ENCODE peak calls at places on chromosomes 4 and X, in seven cellular contexts. One of them, this sample, is unnamed.

GRCh38 chr4:1296324-1297022 is 6.8 kb downstream of the MAEA start:
- DNase-seq in activated naive CD8-positive, alpha-beta T cell treated with anti-CD3 and anti-CD28 coated beads, Interleukin-2, amount 50 U/mL, for 16 hours: no peak
- DNase-seq in foreskin fibroblast: no peak
- DNase-seq in GM04503: no peak
- DNase-seq in NCI-H2081: no peak
- DNase-seq in GM03348: no peak
- DNase-seq in iris pigment epithelial cell: no peak
- DNase-seq in this sample: no peak

GRCh38 chr4:149589826-149590225 is 225.8 kb downstream of the IQCM start:
- DNase-seq in activated naive CD8-positive, alpha-beta T cell treated with anti-CD3 and anti-CD28 coated beads, Interleukin-2, amount 50 U/mL, for 16 hours: no peak
- DNase-seq in GM03348: no peak
- DNase-seq in foreskin fibroblast: no peak
- DNase-seq in NCI-H2081: no peak
- DNase-seq in GM04503: no peak
- DNase-seq in iris pigment epithelial cell: no peak
- DNase-seq in this sample: no peak

GRCh38 chrX:20140410-20140809 is 1.2 kb downstream of the EIF1AX start:
- DNase-seq in NCI-H2081: no peak
- DNase-seq in foreskin fibroblast: no peak
- DNase-seq in iris pigment epithelial cell: no peak
- DNase-seq in GM03348: no peak
- DNase-seq in activated naive CD8-positive, alpha-beta T cell treated with anti-CD3 and anti-CD28 coated beads, Interleukin-2, amount 50 U/mL, for 16 hours: no peak
- DNase-seq in GM04503: no peak
- DNase-seq in this sample: no peak

GRCh38 chrX:28659269-28659668 is 72.0 kb downstream of the IL1RAPL1 start:
- DNase-seq in activated naive CD8-positive, alpha-beta T cell treated with anti-CD3 and anti-CD28 coated beads, Interleukin-2, amount 50 U/mL, for 16 hours: no peak
- DNase-seq in NCI-H2081: no peak
- DNase-seq in iris pigment epithelial cell: no peak
- DNase-seq in GM03348: no peak
- DNase-seq in foreskin fibroblast: no peak
- DNase-seq in GM04503: no peak
- DNase-seq in this sample: no peak

GRCh38 chr4:85777908-85778808 is 303.2 kb downstream of the ARHGAP24 start:
- DNase-seq in GM03348: no peak
- DNase-seq in GM04503: no peak
- DNase-seq in foreskin fibroblast: peak
- DNase-seq in iris pigment epithelial cell: peak
- DNase-seq in activated naive CD8-positive, alpha-beta T cell treated with anti-CD3 and anti-CD28 coated beads, Interleukin-2, amount 50 U/mL, for 16 hours: no peak
- DNase-seq in NCI-H2081: no peak
- DNase-seq in this sample: peak

GRCh38 chr4:25283948-25284347 is 28.6 kb upstream of the ZCCHC4 start:
- DNase-seq in NCI-H2081: no peak
- DNase-seq in foreskin fibroblast: no peak
- DNase-seq in activated naive CD8-positive, alpha-beta T cell treated with anti-CD3 and anti-CD28 coated beads, Interleukin-2, amount 50 U/mL, for 16 hours: no peak
- DNase-seq in iris pigment epithelial cell: no peak
- DNase-seq in GM03348: no peak
- DNase-seq in GM04503: no peak
- DNase-seq in this sample: no peak

GRCh38 chrX:63506320-63506719 is 155.2 kb upstream of the SPIN4 start:
- DNase-seq in foreskin fibroblast: peak
- DNase-seq in NCI-H2081: no peak
- DNase-seq in activated naive CD8-positive, alpha-beta T cell treated with anti-CD3 and anti-CD28 coated beads, Interleukin-2, amount 50 U/mL, for 16 hours: no peak
- DNase-seq in iris pigment epithelial cell: peak
- DNase-seq in GM04503: no peak
- DNase-seq in GM03348: peak
- DNase-seq in this sample: peak

GRCh38 chrX:40281341-40282005 is 183.7 kb upstream of the BCOR start:
- DNase-seq in foreskin fibroblast: no peak
- DNase-seq in iris pigment epithelial cell: no peak
- DNase-seq in activated naive CD8-positive, alpha-beta T cell treated with anti-CD3 and anti-CD28 coated beads, Interleukin-2, amount 50 U/mL, for 16 hours: no peak
- DNase-seq in GM03348: no peak
- DNase-seq in NCI-H2081: no peak
- DNase-seq in GM04503: no peak
- DNase-seq in this sample: no peak

GRCh38 chr4:37706032-37706431 is 19.9 kb upstream of the RELL1 start:
- DNase-seq in foreskin fibroblast: no peak
- DNase-seq in GM04503: no peak
- DNase-seq in NCI-H2081: no peak
- DNase-seq in activated naive CD8-positive, alpha-beta T cell treated with anti-CD3 and anti-CD28 coated beads, Interleukin-2, amount 50 U/mL, for 16 hours: no peak
- DNase-seq in iris pigment epithelial cell: no peak
- DNase-seq in GM03348: no peak
- DNase-seq in this sample: no peak

GRCh38 chrX:48754124-48754667 is 7.4 kb upstream of the GLOD5 start:
- DNase-seq in activated naive CD8-positive, alpha-beta T cell treated with anti-CD3 and anti-CD28 coated beads, Interleukin-2, amount 50 U/mL, for 16 hours: no peak
- DNase-seq in GM03348: no peak
- DNase-seq in iris pigment epithelial cell: no peak
- DNase-seq in foreskin fibroblast: no peak
- DNase-seq in GM04503: no peak
- DNase-seq in NCI-H2081: no peak
- DNase-seq in this sample: no peak

GRCh38 chrX:128335671-128336070 is 283.5 kb upstream of the ACTRT1 start:
- DNase-seq in activated naive CD8-positive, alpha-beta T cell treated with anti-CD3 and anti-CD28 coated beads, Interleukin-2, amount 50 U/mL, for 16 hours: no peak
- DNase-seq in foreskin fibroblast: no peak
- DNase-seq in iris pigment epithelial cell: no peak
- DNase-seq in NCI-H2081: no peak
- DNase-seq in GM04503: no peak
- DNase-seq in GM03348: no peak
- DNase-seq in this sample: no peak

GRCh38 chr4:109574931-109575804 is 15.1 kb downstream of the MCUB start:
- DNase-seq in activated naive CD8-positive, alpha-beta T cell treated with anti-CD3 and anti-CD28 coated beads, Interleukin-2, amount 50 U/mL, for 16 hours: no peak
- DNase-seq in iris pigment epithelial cell: no peak
- DNase-seq in foreskin fibroblast: no peak
- DNase-seq in GM04503: no peak
- DNase-seq in GM03348: no peak
- DNase-seq in NCI-H2081: no peak
- DNase-seq in this sample: no peak

GRCh38 chr4:108030332-108030731 is 40.6 kb downstream of the HADH start:
- DNase-seq in iris pigment epithelial cell: peak
- DNase-seq in GM04503: peak
- DNase-seq in foreskin fibroblast: peak
- DNase-seq in activated naive CD8-positive, alpha-beta T cell treated with anti-CD3 and anti-CD28 coated beads, Interleukin-2, amount 50 U/mL, for 16 hours: peak
- DNase-seq in NCI-H2081: no peak
- DNase-seq in GM03348: peak
- DNase-seq in this sample: peak

GRCh38 chr4:165537028-165537648 is 158.3 kb downstream of the CPE start:
- DNase-seq in NCI-H2081: peak
- DNase-seq in GM03348: peak
- DNase-seq in activated naive CD8-positive, alpha-beta T cell treated with anti-CD3 and anti-CD28 coated beads, Interleukin-2, amount 50 U/mL, for 16 hours: no peak
- DNase-seq in foreskin fibroblast: peak
- DNase-seq in iris pigment epithelial cell: peak
- DNase-seq in GM04503: peak
- DNase-seq in this sample: peak

GRCh38 chr4:183634086-183634485 is 24.9 kb downstream of the RWDD4 start:
- DNase-seq in GM04503: no peak
- DNase-seq in iris pigment epithelial cell: no peak
- DNase-seq in GM03348: peak
- DNase-seq in foreskin fibroblast: peak
- DNase-seq in activated naive CD8-positive, alpha-beta T cell treated with anti-CD3 and anti-CD28 coated beads, Interleukin-2, amount 50 U/mL, for 16 hours: no peak
- DNase-seq in NCI-H2081: no peak
- DNase-seq in this sample: no peak

GRCh38 chrX:101081257-101081656 is 2.6 kb downstream of the TMEM35A start:
- DNase-seq in iris pigment epithelial cell: no peak
- DNase-seq in GM03348: no peak
- DNase-seq in foreskin fibroblast: no peak
- DNase-seq in activated naive CD8-positive, alpha-beta T cell treated with anti-CD3 and anti-CD28 coated beads, Interleukin-2, amount 50 U/mL, for 16 hours: no peak
- DNase-seq in NCI-H2081: no peak
- DNase-seq in GM04503: no peak
- DNase-seq in this sample: no peak

GRCh38 chr4:147547314-147548056 is 66.6 kb downstream of the EDNRA start:
- DNase-seq in GM03348: peak
- DNase-seq in activated naive CD8-positive, alpha-beta T cell treated with anti-CD3 and anti-CD28 coated beads, Interleukin-2, amount 50 U/mL, for 16 hours: no peak
- DNase-seq in foreskin fibroblast: peak
- DNase-seq in GM04503: peak
- DNase-seq in NCI-H2081: no peak
- DNase-seq in iris pigment epithelial cell: peak
- DNase-seq in this sample: peak

GRCh38 chr4:62930884-62931283 is 1478.4 kb downstream of the TECRL start:
- DNase-seq in NCI-H2081: no peak
- DNase-seq in foreskin fibroblast: no peak
- DNase-seq in GM03348: no peak
- DNase-seq in iris pigment epithelial cell: no peak
- DNase-seq in GM04503: no peak
- DNase-seq in activated naive CD8-positive, alpha-beta T cell treated with anti-CD3 and anti-CD28 coated beads, Interleukin-2, amount 50 U/mL, for 16 hours: no peak
- DNase-seq in this sample: no peak

GRCh38 chr4:88211473-88212252 is 53.2 kb upstream of the ABCG2 start:
- DNase-seq in activated naive CD8-positive, alpha-beta T cell treated with anti-CD3 and anti-CD28 coated beads, Interleukin-2, amount 50 U/mL, for 16 hours: peak
- DNase-seq in iris pigment epithelial cell: peak
- DNase-seq in GM04503: no peak
- DNase-seq in foreskin fibroblast: peak
- DNase-seq in NCI-H2081: peak
- DNase-seq in GM03348: peak
- DNase-seq in this sample: peak

GRCh38 chrX:45714864-45715263 is 514.2 kb upstream of the DIPK2B start:
- DNase-seq in GM04503: peak
- DNase-seq in iris pigment epithelial cell: peak
- DNase-seq in foreskin fibroblast: peak
- DNase-seq in NCI-H2081: no peak
- DNase-seq in activated naive CD8-positive, alpha-beta T cell treated with anti-CD3 and anti-CD28 coated beads, Interleukin-2, amount 50 U/mL, for 16 hours: no peak
- DNase-seq in GM03348: no peak
- DNase-seq in this sample: peak